ENCODE peak calls at places on chromosomes 3 and 15, in six cellular contexts. P is H1, U is mesendoderm, X is IMR-90, Q is mesenchymal stem cell, N is neuronal stem cell. J is an unnamed sample.

GRCh38 chr3:16183601-16184270 is 9.3 kb downstream of the GALNT15 start:
- DNase-seq in Q (peak), X (peak), N (no peak), U (no peak), P (no peak), J (no peak)

GRCh38 chr15:70857547-70858265 is 3.7 kb upstream of the LARP6 start:
- DNase-seq in N (no peak), X (peak), Q (no peak), P (no peak), U (no peak), J (no peak)

GRCh38 chr3:181264491-181264890 is 275.0 kb upstream of the DNAJC19 start:
- DNase-seq in N (no peak), P (no peak), Q (no peak), U (no peak), X (no peak), J (no peak)

GRCh38 chr15:40063563-40064011 is 24.6 kb upstream of the SRP14 start:
- DNase-seq in N (no peak), X (peak), U (no peak), Q (peak), P (no peak), J (no peak)

GRCh38 chr3:87426916-87427315 is 150.5 kb upstream of the POU1F1 start:
- DNase-seq in U (no peak), Q (no peak), X (no peak), P (no peak), N (no peak), J (no peak)

GRCh38 chr3:10389341-10389740 is 68.4 kb upstream of the SEC13 start:
- DNase-seq in X (no peak), N (no peak), P (no peak), U (no peak), Q (no peak), J (no peak)

GRCh38 chr15:75095594-75095993 is 72.2 kb downstream of the PPCDC start:
- DNase-seq in N (no peak), X (no peak), U (no peak), P (no peak), Q (no peak), J (no peak)

GRCh38 chr15:57867970-57868791 is 161.7 kb downstream of the POLR2M start:
- DNase-seq in N (no peak), Q (no peak), P (no peak), U (no peak), X (no peak), J (no peak)

GRCh38 chr3:15368561-15369135 is 36.3 kb upstream of the SH3BP5 start:
- DNase-seq in P (no peak), Q (no peak), U (no peak), N (no peak), X (no peak), J (no peak)

GRCh38 chr3:124032351-124032880 is 40.5 kb upstream of the ROPN1 start:
- DNase-seq in Q (peak), N (peak), X (no peak), U (peak), P (no peak), J (peak)

GRCh38 chr3:183884097-183884436 is 613 bp downstream of the PARL start:
- DNase-seq in Q (no peak), N (no peak), P (no peak), X (no peak), U (peak), J (no peak)

GRCh38 chr3:167908745-167909442 is 173.4 kb downstream of the SERPINI1 start:
- DNase-seq in P (no peak), Q (no peak), U (no peak), X (no peak), N (no peak), J (no peak)

GRCh38 chr3:170623524-170623923 is 37.6 kb upstream of the SLC7A14 start:
- DNase-seq in X (no peak), Q (no peak), P (no peak), N (no peak), U (no peak), J (no peak)
- H3K23ac ChIP-seq in X (peak), Q (no peak), P (no peak), N (no peak), U (no peak), J (no peak)

GRCh38 chr3:128489860-128490649 is 2.9 kb downstream of the GATA2 start:
- DNase-seq in X (no peak), P (no peak), U (peak), Q (peak), N (no peak), J (peak)
- H3K23ac ChIP-seq in X (peak), P (no peak), U (peak), Q (no peak), N (no peak), J (no peak)

GRCh38 chr3:107765524-107765923 is 242.8 kb downstream of the BBX start:
- DNase-seq in X (no peak), N (no peak), Q (no peak), P (no peak), U (no peak), J (peak)

GRCh38 chr3:107772016-107772415 is 249.3 kb downstream of the BBX start:
- DNase-seq in U (no peak), P (no peak), Q (no peak), X (no peak), N (no peak), J (no peak)

GRCh38 chr3:107767897-107768605 is 245.3 kb downstream of the BBX start:
- DNase-seq in Q (no peak), U (no peak), X (no peak), P (no peak), N (no peak), J (no peak)
- H3K23ac ChIP-seq in Q (no peak), U (no peak), X (no peak), P (no peak), N (peak), J (no peak)

GRCh38 chr15:45343258-45343860 is 35.0 kb downstream of the GATM start:
- DNase-seq in U (no peak), Q (no peak), X (no peak), N (no peak), P (no peak), J (no peak)
- H3K23ac ChIP-seq in U (no peak), Q (no peak), X (no peak), N (no peak), P (no peak), J (no peak)

DNA sequence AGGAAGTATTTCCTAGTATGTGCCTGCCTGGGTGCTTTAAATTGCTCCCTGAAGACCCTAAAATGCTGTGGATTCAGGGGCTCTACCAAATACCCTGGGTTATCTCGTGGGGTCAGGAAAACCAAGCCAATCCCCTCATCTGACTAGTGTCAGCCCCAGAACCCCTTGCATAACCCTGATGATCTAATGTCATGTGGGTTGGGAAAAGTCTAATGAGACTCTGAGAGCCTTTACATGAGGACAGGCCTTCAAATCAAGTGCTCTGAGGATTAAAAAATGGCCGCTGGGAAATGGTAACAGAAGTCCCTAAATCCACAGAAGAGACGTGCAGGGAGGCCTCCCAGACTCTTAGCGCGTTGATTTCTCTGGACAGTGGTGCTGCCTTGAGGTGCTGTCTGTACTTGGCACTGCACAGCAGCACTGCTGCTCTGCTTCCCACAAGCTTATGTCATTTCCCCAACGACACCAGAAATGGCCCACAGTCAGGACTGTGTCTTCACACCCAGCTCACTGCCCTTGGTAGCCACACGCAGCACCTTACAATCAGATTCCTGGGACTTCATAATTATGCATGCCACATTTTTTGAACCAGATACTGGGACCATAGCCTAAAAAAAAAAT is 16.6 kb downstream of the EIF4E3 start:
- DNase-seq in X (no peak), U (no peak), N (no peak), P (no peak), Q (no peak), J (no peak)
- H3K23ac ChIP-seq in X (no peak), U (no peak), N (no peak), P (no peak), Q (no peak), J (no peak)

DNA sequence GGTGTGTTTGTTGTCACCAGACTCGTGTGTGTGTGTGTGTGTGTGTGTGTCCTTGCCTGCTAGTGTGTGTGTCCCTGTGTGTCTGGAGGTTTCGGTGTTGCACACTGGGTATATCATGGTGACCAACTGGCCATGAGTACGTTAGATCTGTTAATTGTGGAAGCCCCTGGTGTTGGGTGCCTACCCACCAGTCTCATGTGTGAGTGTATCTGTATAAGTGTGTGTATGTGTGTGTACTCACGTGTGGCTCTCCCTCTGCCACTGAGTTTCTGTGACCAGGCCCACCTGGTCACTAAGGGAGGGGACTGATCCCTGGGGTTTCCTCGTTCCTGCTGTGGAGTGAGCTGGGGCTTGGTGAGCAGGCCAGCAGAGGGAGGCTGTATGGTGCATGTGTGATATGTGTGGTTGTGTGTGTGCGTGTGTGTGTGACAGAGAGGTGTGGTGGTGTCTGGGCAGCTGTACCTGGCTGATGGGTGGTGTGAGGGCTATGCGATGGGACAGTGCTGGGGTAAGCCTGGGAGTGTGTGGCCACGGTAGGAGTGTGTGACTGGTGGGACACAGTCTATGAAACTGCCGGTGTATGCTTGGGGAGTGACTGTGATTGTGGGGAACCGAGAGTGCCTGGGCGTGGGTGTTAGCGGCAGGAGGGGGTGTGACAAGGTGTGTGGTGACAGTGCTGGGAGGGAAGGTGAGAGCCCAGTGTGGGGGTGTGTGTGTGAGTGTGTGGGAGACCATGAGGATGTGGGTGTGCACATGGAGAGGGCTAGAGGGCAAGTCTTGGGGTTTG is 1.9 kb downstream of the PRKCD start:
- DNase-seq in N (no peak), U (peak), Q (peak), X (no peak), P (no peak), J (no peak)
- H3K23ac ChIP-seq in N (no peak), U (no peak), Q (no peak), X (peak), P (no peak), J (no peak)

DNA sequence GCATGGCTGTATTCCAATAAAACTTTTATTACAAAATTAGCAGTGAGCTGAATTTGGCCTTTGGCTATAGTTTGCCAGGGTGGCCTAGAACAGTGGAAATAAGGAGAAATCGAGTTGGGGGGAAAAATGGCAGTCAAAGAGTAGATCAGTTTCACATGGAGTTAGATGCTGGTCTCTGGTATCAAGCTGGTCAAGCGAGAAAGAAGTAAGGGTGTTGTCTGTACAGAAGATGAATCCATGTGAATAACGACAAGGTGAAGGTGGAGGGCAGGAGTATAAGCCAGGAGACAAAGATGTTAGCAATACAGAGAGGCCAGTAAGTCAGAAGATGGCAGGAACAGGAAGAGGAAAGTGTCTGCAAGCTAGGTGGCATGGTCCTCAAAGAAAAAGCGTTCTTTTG is 11.7 kb downstream of the AHSG start:
- DNase-seq in U (no peak), N (no peak), P (no peak), X (no peak), Q (no peak), J (no peak)
- H3K23ac ChIP-seq in U (no peak), N (no peak), P (no peak), X (no peak), Q (no peak), J (no peak)

J was measured in H9.